ENCODE peak calls at places on chromosomes 13 and 19, in ten cellular contexts. One of them, this sample, is unnamed.

GRCh38 chr13:51679616-51680015 is 95.4 kb downstream of the WDFY2 start:
- DNase-seq in tibial nerve: no peak
- DNase-seq in AG09319: no peak
- DNase-seq in AG10803: peak
- DNase-seq in fibroblast of lung: no peak
- DNase-seq in HCT116: no peak
- DNase-seq in BJ: no peak
- DNase-seq in cardiac fibroblast: no peak
- DNase-seq in left lung: no peak
- DNase-seq in K562: no peak
- DNase-seq in this sample: no peak

GRCh38 chr13:86920960-86921359 is 750.2 kb upstream of the SLITRK5 start:
- DNase-seq in fibroblast of lung: no peak
- DNase-seq in AG09319: no peak
- DNase-seq in tibial nerve: no peak
- DNase-seq in K562: no peak
- DNase-seq in HCT116: no peak
- DNase-seq in cardiac fibroblast: no peak
- DNase-seq in AG10803: no peak
- DNase-seq in left lung: no peak
- DNase-seq in BJ: no peak
- DNase-seq in this sample: no peak

GRCh38 chr19:38494379-38494778 is 60.9 kb downstream of the RYR1 start:
- DNase-seq in HCT116: no peak
- DNase-seq in K562: no peak
- DNase-seq in tibial nerve: no peak
- DNase-seq in AG10803: no peak
- DNase-seq in fibroblast of lung: no peak
- DNase-seq in BJ: no peak
- DNase-seq in AG09319: no peak
- DNase-seq in cardiac fibroblast: no peak
- DNase-seq in left lung: no peak
- DNase-seq in this sample: no peak

GRCh38 chr13:37134411-37135041 is 29.1 kb upstream of the CSNK1A1L start:
- DNase-seq in BJ: no peak
- DNase-seq in cardiac fibroblast: peak
- DNase-seq in AG10803: peak
- DNase-seq in tibial nerve: no peak
- DNase-seq in K562: no peak
- DNase-seq in left lung: no peak
- DNase-seq in fibroblast of lung: peak
- DNase-seq in HCT116: no peak
- DNase-seq in AG09319: no peak
- DNase-seq in this sample: no peak

GRCh38 chr13:113597386-113598080 is 13.0 kb downstream of the TFDP1 start:
- DNase-seq in AG09319: no peak
- DNase-seq in tibial nerve: no peak
- DNase-seq in BJ: no peak
- DNase-seq in HCT116: no peak
- DNase-seq in AG10803: no peak
- DNase-seq in fibroblast of lung: no peak
- DNase-seq in cardiac fibroblast: no peak
- DNase-seq in left lung: no peak
- DNase-seq in K562: no peak
- DNase-seq in this sample: no peak

GRCh38 chr13:40598599-40598998 is 67.8 kb downstream of the FOXO1 start:
- DNase-seq in AG10803: no peak
- DNase-seq in BJ: no peak
- DNase-seq in left lung: no peak
- DNase-seq in AG09319: no peak
- DNase-seq in K562: no peak
- DNase-seq in cardiac fibroblast: no peak
- DNase-seq in fibroblast of lung: peak
- DNase-seq in tibial nerve: no peak
- DNase-seq in HCT116: no peak
- DNase-seq in this sample: no peak

GRCh38 chr13:113860579-113861432 is 3.1 kb downstream of the GAS6 start:
- DNase-seq in K562: peak
- DNase-seq in left lung: peak
- DNase-seq in AG09319: no peak
- DNase-seq in tibial nerve: no peak
- DNase-seq in cardiac fibroblast: peak
- DNase-seq in HCT116: no peak
- DNase-seq in fibroblast of lung: no peak
- DNase-seq in BJ: no peak
- DNase-seq in AG10803: no peak
- DNase-seq in this sample: no peak

GRCh38 chr13:86725105-86725504 is 925.9 kb upstream of the SLITRK6 start:
- DNase-seq in K562: no peak
- DNase-seq in cardiac fibroblast: no peak
- DNase-seq in AG09319: no peak
- DNase-seq in AG10803: no peak
- DNase-seq in HCT116: no peak
- DNase-seq in tibial nerve: no peak
- DNase-seq in left lung: no peak
- DNase-seq in BJ: no peak
- DNase-seq in fibroblast of lung: peak
- DNase-seq in this sample: no peak

DNA sequence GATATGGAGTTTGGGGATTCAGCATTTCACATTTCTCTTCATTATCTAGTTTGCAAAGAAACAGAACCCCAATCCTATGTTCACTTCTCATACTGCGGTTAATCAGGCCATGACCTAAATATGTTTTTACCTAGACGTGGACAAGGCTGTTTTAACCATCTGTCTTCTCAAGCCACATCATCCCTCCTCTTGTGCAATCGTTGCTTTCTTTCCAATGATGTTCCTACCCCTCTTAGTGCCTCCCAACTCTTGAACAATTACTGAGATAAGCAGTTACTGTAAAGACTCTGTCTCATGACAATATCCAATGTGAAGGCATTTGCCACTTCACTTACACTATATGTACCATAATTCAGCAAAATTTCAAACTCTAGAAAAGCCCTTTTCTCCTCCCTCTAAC is 406.2 kb downstream of the LIG4 start:
- DNase-seq in tibial nerve: no peak
- DNase-seq in K562: no peak
- DNase-seq in BJ: no peak
- DNase-seq in AG10803: no peak
- DNase-seq in cardiac fibroblast: peak
- DNase-seq in left lung: no peak
- DNase-seq in fibroblast of lung: peak
- DNase-seq in HCT116: no peak
- DNase-seq in AG09319: no peak
- DNase-seq in this sample: no peak
- TF ChIP-seq CTCF in tibial nerve: no peak
- TF ChIP-seq CTCF in K562: no peak
- TF ChIP-seq CTCF in BJ: no peak
- TF ChIP-seq CTCF in AG10803: no peak
- TF ChIP-seq CTCF in cardiac fibroblast: no peak
- TF ChIP-seq CTCF in left lung: no peak
- TF ChIP-seq CTCF in fibroblast of lung: no peak
- TF ChIP-seq CTCF in HCT116: no peak
- TF ChIP-seq CTCF in AG09319: no peak
- TF ChIP-seq CTCF in this sample: no peak

GRCh38 chr13:49497272-49497671 is 1.5 kb downstream of the PHF11 start:
- DNase-seq in tibial nerve: no peak
- DNase-seq in left lung: no peak
- DNase-seq in cardiac fibroblast: no peak
- DNase-seq in HCT116: no peak
- DNase-seq in AG10803: no peak
- DNase-seq in AG09319: no peak
- DNase-seq in fibroblast of lung: no peak
- DNase-seq in K562: no peak
- DNase-seq in BJ: no peak
- DNase-seq in this sample: no peak

GRCh38 chr13:49498211-49498610 is 2.5 kb downstream of the PHF11 start:
- DNase-seq in tibial nerve: no peak
- DNase-seq in AG10803: no peak
- DNase-seq in AG09319: no peak
- DNase-seq in left lung: no peak
- DNase-seq in BJ: no peak
- DNase-seq in K562: no peak
- DNase-seq in fibroblast of lung: no peak
- DNase-seq in cardiac fibroblast: no peak
- DNase-seq in HCT116: no peak
- DNase-seq in this sample: no peak

GRCh38 chr13:49495783-49496762 is at the start of gene PHF11:
- DNase-seq in cardiac fibroblast: peak
- DNase-seq in tibial nerve: peak
- DNase-seq in AG09319: no peak
- DNase-seq in K562: peak
- DNase-seq in HCT116: no peak
- DNase-seq in BJ: peak
- DNase-seq in left lung: peak
- DNase-seq in fibroblast of lung: peak
- DNase-seq in AG10803: peak
- DNase-seq in this sample: peak

GRCh38 chr13:49499889-49500660 is 4.3 kb downstream of the PHF11 start:
- DNase-seq in fibroblast of lung: peak
- DNase-seq in HCT116: no peak
- DNase-seq in K562: no peak
- DNase-seq in AG09319: peak
- DNase-seq in AG10803: peak
- DNase-seq in BJ: peak
- DNase-seq in cardiac fibroblast: peak
- DNase-seq in tibial nerve: no peak
- DNase-seq in left lung: no peak
- DNase-seq in this sample: no peak

DNA sequence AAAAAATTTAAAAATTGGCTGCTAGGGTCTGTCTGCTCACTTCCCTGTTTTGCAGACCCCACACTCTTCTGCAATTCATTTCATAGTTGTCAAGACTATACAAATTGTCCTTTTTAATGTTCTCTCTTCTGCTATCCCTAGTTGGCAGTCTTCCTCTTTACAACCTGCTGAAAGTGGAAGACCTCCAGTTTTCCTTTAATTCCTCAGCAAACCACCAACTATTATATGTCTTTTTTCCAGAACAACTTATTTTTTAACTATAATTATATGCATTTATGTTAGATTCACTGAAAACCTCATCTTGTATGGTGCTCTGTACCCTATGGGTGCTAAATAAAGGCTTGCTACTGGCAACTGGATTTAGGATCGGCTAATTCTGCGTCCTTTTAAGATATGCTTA is 1.1 kb upstream of the PHF11 start:
- DNase-seq in tibial nerve: no peak
- DNase-seq in AG09319: no peak
- DNase-seq in left lung: no peak
- DNase-seq in AG10803: no peak
- DNase-seq in cardiac fibroblast: no peak
- DNase-seq in BJ: no peak
- DNase-seq in HCT116: no peak
- DNase-seq in fibroblast of lung: no peak
- DNase-seq in K562: no peak
- DNase-seq in this sample: no peak
- TF ChIP-seq CTCF in tibial nerve: no peak
- TF ChIP-seq CTCF in AG09319: no peak
- TF ChIP-seq CTCF in left lung: no peak
- TF ChIP-seq CTCF in AG10803: no peak
- TF ChIP-seq CTCF in cardiac fibroblast: no peak
- TF ChIP-seq CTCF in BJ: no peak
- TF ChIP-seq CTCF in HCT116: no peak
- TF ChIP-seq CTCF in fibroblast of lung: no peak
- TF ChIP-seq CTCF in K562: no peak
- TF ChIP-seq CTCF in this sample: no peak

GRCh38 chr13:111008351-111008750 is 93.5 kb upstream of the ANKRD10 start:
- DNase-seq in fibroblast of lung: no peak
- DNase-seq in tibial nerve: no peak
- DNase-seq in BJ: no peak
- DNase-seq in AG09319: no peak
- DNase-seq in AG10803: no peak
- DNase-seq in cardiac fibroblast: no peak
- DNase-seq in K562: no peak
- DNase-seq in HCT116: no peak
- DNase-seq in left lung: no peak
- DNase-seq in this sample: no peak

GRCh38 chr13:111007209-111007608 is 92.3 kb upstream of the ANKRD10 start:
- DNase-seq in fibroblast of lung: no peak
- DNase-seq in BJ: no peak
- DNase-seq in AG09319: no peak
- DNase-seq in tibial nerve: no peak
- DNase-seq in AG10803: no peak
- DNase-seq in left lung: no peak
- DNase-seq in HCT116: no peak
- DNase-seq in K562: no peak
- DNase-seq in cardiac fibroblast: no peak
- DNase-seq in this sample: no peak

GRCh38 chr13:111005364-111005763 is 90.5 kb upstream of the ANKRD10 start:
- DNase-seq in cardiac fibroblast: peak
- DNase-seq in BJ: no peak
- DNase-seq in fibroblast of lung: peak
- DNase-seq in HCT116: peak
- DNase-seq in left lung: no peak
- DNase-seq in K562: no peak
- DNase-seq in AG10803: peak
- DNase-seq in tibial nerve: no peak
- DNase-seq in AG09319: no peak
- DNase-seq in this sample: no peak

GRCh38 chr13:111005808-111006494 is 91.1 kb upstream of the ANKRD10 start:
- DNase-seq in fibroblast of lung: peak
- DNase-seq in BJ: no peak
- DNase-seq in AG09319: no peak
- DNase-seq in tibial nerve: no peak
- DNase-seq in HCT116: no peak
- DNase-seq in K562: no peak
- DNase-seq in AG10803: peak
- DNase-seq in left lung: no peak
- DNase-seq in cardiac fibroblast: peak
- DNase-seq in this sample: no peak

GRCh38 chr13:111006508-111007031 is 91.7 kb upstream of the ANKRD10 start:
- DNase-seq in HCT116: no peak
- DNase-seq in fibroblast of lung: peak
- DNase-seq in tibial nerve: peak
- DNase-seq in AG10803: peak
- DNase-seq in cardiac fibroblast: peak
- DNase-seq in AG09319: peak
- DNase-seq in BJ: peak
- DNase-seq in left lung: peak
- DNase-seq in K562: peak
- DNase-seq in this sample: no peak
- TF ChIP-seq CTCF in HCT116: no peak
- TF ChIP-seq CTCF in fibroblast of lung: no peak
- TF ChIP-seq CTCF in tibial nerve: no peak
- TF ChIP-seq CTCF in AG10803: no peak
- TF ChIP-seq CTCF in cardiac fibroblast: no peak
- TF ChIP-seq CTCF in AG09319: no peak
- TF ChIP-seq CTCF in BJ: peak
- TF ChIP-seq CTCF in left lung: no peak
- TF ChIP-seq CTCF in K562: no peak
- TF ChIP-seq CTCF in this sample: no peak

GRCh38 chr13:80361298-80361697 is 20.4 kb upstream of the SPRY2 start:
- DNase-seq in cardiac fibroblast: no peak
- DNase-seq in K562: no peak
- DNase-seq in HCT116: no peak
- DNase-seq in BJ: no peak
- DNase-seq in left lung: no peak
- DNase-seq in tibial nerve: no peak
- DNase-seq in AG09319: no peak
- DNase-seq in AG10803: no peak
- DNase-seq in fibroblast of lung: no peak
- DNase-seq in this sample: no peak

GRCh38 chr13:80362488-80362887 is 21.6 kb upstream of the SPRY2 start:
- DNase-seq in K562: no peak
- DNase-seq in cardiac fibroblast: no peak
- DNase-seq in AG09319: no peak
- DNase-seq in tibial nerve: no peak
- DNase-seq in BJ: no peak
- DNase-seq in AG10803: no peak
- DNase-seq in HCT116: no peak
- DNase-seq in fibroblast of lung: no peak
- DNase-seq in left lung: no peak
- DNase-seq in this sample: no peak

GRCh38 chr13:80367473-80367872 is 26.5 kb upstream of the SPRY2 start:
- DNase-seq in BJ: no peak
- DNase-seq in AG10803: no peak
- DNase-seq in AG09319: no peak
- DNase-seq in K562: no peak
- DNase-seq in tibial nerve: no peak
- DNase-seq in cardiac fibroblast: no peak
- DNase-seq in fibroblast of lung: no peak
- DNase-seq in HCT116: no peak
- DNase-seq in left lung: no peak
- DNase-seq in this sample: no peak

GRCh38 chr13:80361883-80362327 is 21.0 kb upstream of the SPRY2 start:
- DNase-seq in fibroblast of lung: no peak
- DNase-seq in left lung: no peak
- DNase-seq in HCT116: no peak
- DNase-seq in tibial nerve: no peak
- DNase-seq in AG09319: no peak
- DNase-seq in cardiac fibroblast: no peak
- DNase-seq in BJ: no peak
- DNase-seq in K562: peak
- DNase-seq in AG10803: no peak
- DNase-seq in this sample: no peak

GRCh38 chr13:80363890-80364503 is 23.1 kb upstream of the SPRY2 start:
- DNase-seq in cardiac fibroblast: peak
- DNase-seq in HCT116: no peak
- DNase-seq in fibroblast of lung: peak
- DNase-seq in BJ: no peak
- DNase-seq in AG10803: peak
- DNase-seq in tibial nerve: no peak
- DNase-seq in K562: peak
- DNase-seq in left lung: no peak
- DNase-seq in AG09319: no peak
- DNase-seq in this sample: no peak
- TF ChIP-seq CTCF in cardiac fibroblast: peak
- TF ChIP-seq CTCF in HCT116: peak
- TF ChIP-seq CTCF in fibroblast of lung: peak
- TF ChIP-seq CTCF in BJ: peak
- TF ChIP-seq CTCF in AG10803: peak
- TF ChIP-seq CTCF in tibial nerve: peak
- TF ChIP-seq CTCF in K562: peak
- TF ChIP-seq CTCF in left lung: peak
- TF ChIP-seq CTCF in AG09319: peak
- TF ChIP-seq CTCF in this sample: peak